ENCODE peak calls at places on chromosomes 11 and 22, in four cellular contexts. O is mesenchymal stem cell; N is A673; I is stimulated activated CD8-positive, alpha-beta memory T cell treated with anti-CD3 and anti-CD28 coated beads, Interleukin-15, amount 100 ng/mL, for 1 hour. X is an unnamed sample.

GRCh38 chr11:116413861-116414260 is 358.9 kb downstream of the BUD13 start:
- DNase-seq in O (no peak), N (no peak), I (no peak), X (no peak)

GRCh38 chr11:114058026-114058706 is 1.3 kb upstream of the ZBTB16 start:
- DNase-seq in O (peak; percentile 81), N (no peak), I (no peak), X (no peak)

GRCh38 chr22:37599161-37599560 is 9.5 kb upstream of the GGA1 start:
- DNase-seq in O (peak; percentile 35), N (peak; percentile 47), I (no peak), X (no peak)

GRCh38 chr11:120055646-120056045 is 82.3 kb downstream of the TRIM29 start:
- DNase-seq in O (no peak), N (no peak), I (no peak), X (no peak)

GRCh38 chr11:98729118-98729517 is 291.6 kb upstream of the CNTN5 start:
- DNase-seq in O (no peak), N (no peak), I (no peak), X (no peak)

GRCh38 chr22:40855104-40855959 is 1.1 kb downstream of the ST13 start:
- DNase-seq in O (peak; percentile 47), N (peak; percentile 51), I (no peak), X (peak; percentile 35)

GRCh38 chr11:68099057-68099456 is 22.1 kb downstream of the CHKA start:
- DNase-seq in O (no peak), N (no peak), I (no peak), X (no peak)

GRCh38 chr11:104127828-104128227 is 36.1 kb downstream of the PDGFD start:
- DNase-seq in O (peak; percentile 61), N (peak; percentile 40), I (no peak), X (no peak)

GRCh38 chr11:121692236-121692635 is 239.5 kb upstream of the SORL1-AS1 start:
- DNase-seq in O (no peak), N (no peak), I (no peak), X (no peak)

GRCh38 chr11:64042301-64042700 is 6.6 kb downstream of the FLRT1 start:
- DNase-seq in O (no peak), N (no peak), I (no peak), X (no peak)

GRCh38 chr11:122226810-122227379 is 110.9 kb upstream of the BLID start:
- DNase-seq in O (no peak), N (no peak), I (no peak), X (no peak)

GRCh38 chr11:886568-886967 is 24.0 kb downstream of the CHID1 start:
- DNase-seq in O (no peak), N (no peak), I (no peak), X (no peak)

GRCh38 chr11:9858822-9859221 is 194.9 kb downstream of the SWAP70 start:
- DNase-seq in O (peak; percentile 59), N (peak; percentile 54), I (no peak), X (no peak)

GRCh38 chr11:55942785-55943392 is 6.7 kb upstream of the OR5I1 start:
- DNase-seq in O (peak; percentile 14), N (peak; percentile 50), I (no peak), X (no peak)

GRCh38 chr22:32535531-32536190 is 61.0 kb downstream of the FBXO7 start:
- DNase-seq in O (no peak), N (no peak), I (no peak), X (no peak)

GRCh38 chr11:92227954-92228935 is 3.6 kb downstream of the FAT3 start:
- DNase-seq in O (no peak), N (no peak), I (no peak), X (no peak)

GRCh38 chr22:49564666-49565515 is 262.8 kb downstream of the BRD1 start:
- DNase-seq in O (no peak), N (no peak), I (no peak), X (peak; percentile 4)

GRCh38 chr22:50545522-50546325 is at the start of gene KLHDC7B:
- DNase-seq in O (peak; percentile 55), N (peak; percentile 39), I (no peak), X (no peak)

GRCh38 chr11:106697058-106697457 is 321.2 kb downstream of the GUCY1A2 start:
- DNase-seq in O (peak; percentile 42), N (no peak), I (no peak), X (no peak)

GRCh38 chr11:123174196-123175183 is 20.6 kb downstream of the CLMP start:
- DNase-seq in O (peak; percentile 96), N (peak; percentile 97), I (no peak), X (no peak)

GRCh38 chr11:10809373-10810199 is 860 bp upstream of the EIF4G2 start:
- DNase-seq in O (peak; percentile 89), N (peak; percentile 69), I (peak; percentile 14), X (peak; percentile 23)

GRCh38 chr11:60937144-60937527 is 12.9 kb downstream of the TMEM132A start:
- DNase-seq in O (no peak), N (no peak), I (no peak), X (no peak)

GRCh38 chr11:102458531-102458930 is 6.0 kb upstream of the TMEM123 start:
- DNase-seq in O (no peak), N (no peak), I (no peak), X (no peak)

GRCh38 chr11:104337273-104337672 is 173.3 kb upstream of the PDGFD start:
- DNase-seq in O (no peak), N (no peak), I (no peak), X (no peak)

GRCh38 chr11:68312780-68313573 is 586 bp downstream of the LRP5 start:
- DNase-seq in O (peak; percentile 28), N (peak; percentile 50), I (no peak), X (no peak)

GRCh38 chr22:46079861-46080821 is 70.2 kb upstream of the PPARA start:
- DNase-seq in O (no peak), N (peak; percentile 94), I (no peak), X (no peak)

GRCh38 chr11:57974830-57975229 is 48.9 kb upstream of the OR9Q1 start:
- DNase-seq in O (no peak), N (no peak), I (no peak), X (no peak)

GRCh38 chr22:22067192-22067591 is 84.6 kb upstream of the TOP3B start:
- DNase-seq in O (no peak), N (no peak), I (no peak), X (no peak)

GRCh38 chr11:19670030-19670761 is 42.4 kb upstream of the NAV2 start:
- DNase-seq in O (peak; percentile 39), N (peak; percentile 9), I (no peak), X (no peak)

GRCh38 chr11:45301537-45302246 is 15.6 kb upstream of the SYT13 start:
- DNase-seq in O (no peak), N (no peak), I (no peak), X (no peak)

GRCh38 chr22:33835196-33835788 is 85.0 kb downstream of the LARGE1 start:
- DNase-seq in O (no peak), N (no peak), I (no peak), X (no peak)

GRCh38 chr11:112525270-112525669 is 264.6 kb upstream of the PLET1 start:
- DNase-seq in O (peak; percentile 86), N (peak; percentile 59), I (no peak), X (no peak)

GRCh38 chr22:27748355-27749168 is 53.0 kb downstream of the MN1 start:
- DNase-seq in O (peak; percentile 81), N (no peak), I (no peak), X (no peak)

GRCh38 chr22:38033522-38034277 is 23.5 kb upstream of the PICK1 start:
- DNase-seq in O (no peak), N (no peak), I (no peak), X (no peak)

GRCh38 chr11:31254411-31254810 is 115.1 kb downstream of the DCDC1 start:
- DNase-seq in O (no peak), N (no peak), I (no peak), X (no peak)

GRCh38 chr11:1330473-1330872 is 21.0 kb upstream of the TOLLIP start:
- DNase-seq in O (no peak), N (no peak), I (no peak), X (no peak)